ENCODE peak calls at places on chromosomes 7 and 10, in five cellular contexts. One of them, this sample, is unnamed.
A peak's percentile ranks its signal among the peaks of the same experiment; 100 is the strongest.

GRCh38 chr10:12940791-12941190 is 60.7 kb downstream of the CCDC3 start:
- DNase-seq in WTC11: no peak
- DNase-seq in brain microvascular endothelial cell: no peak
- DNase-seq in fibroblast of lung: no peak
- DNase-seq in choroid plexus epithelial cell: no peak
- DNase-seq in this sample: no peak

GRCh38 chr10:102119417-102120141 is 589 bp downstream of the LDB1 start:
- DNase-seq in choroid plexus epithelial cell: peak; percentile 81
- DNase-seq in fibroblast of lung: peak; percentile 58
- DNase-seq in WTC11: peak; percentile 61
- DNase-seq in brain microvascular endothelial cell: peak; percentile 48
- DNase-seq in this sample: peak; percentile 89

GRCh38 chr7:101547916-101548599 is 81.0 kb downstream of the MYL10 start:
- DNase-seq in choroid plexus epithelial cell: no peak
- DNase-seq in brain microvascular endothelial cell: no peak
- DNase-seq in fibroblast of lung: no peak
- DNase-seq in WTC11: peak; percentile 4
- DNase-seq in this sample: no peak

GRCh38 chr7:48087349-48087748 is 1.7 kb upstream of the UPP1 start:
- DNase-seq in choroid plexus epithelial cell: peak; percentile 77
- DNase-seq in WTC11: no peak
- DNase-seq in fibroblast of lung: peak; percentile 76
- DNase-seq in brain microvascular endothelial cell: peak; percentile 67
- DNase-seq in this sample: no peak

GRCh38 chr10:49001402-49001801 is 61.8 kb upstream of the LRRC18 start:
- DNase-seq in choroid plexus epithelial cell: peak; percentile 21
- DNase-seq in brain microvascular endothelial cell: no peak
- DNase-seq in fibroblast of lung: no peak
- DNase-seq in WTC11: peak; percentile 65
- DNase-seq in this sample: no peak

GRCh38 chr7:3244241-3244814 is 56.7 kb upstream of the SDK1 start:
- DNase-seq in brain microvascular endothelial cell: peak; percentile 80
- DNase-seq in fibroblast of lung: peak; percentile 88
- DNase-seq in WTC11: no peak
- DNase-seq in choroid plexus epithelial cell: peak; percentile 56
- DNase-seq in this sample: no peak

GRCh38 chr10:131703527-131703926 is 197.3 kb upstream of the PPP2R2D start:
- DNase-seq in fibroblast of lung: no peak
- DNase-seq in choroid plexus epithelial cell: no peak
- DNase-seq in WTC11: no peak
- DNase-seq in brain microvascular endothelial cell: no peak
- DNase-seq in this sample: no peak

GRCh38 chr7:142319970-142320369 is 62.1 kb upstream of the PRSS58 start:
- DNase-seq in WTC11: peak; percentile 70
- DNase-seq in brain microvascular endothelial cell: no peak
- DNase-seq in choroid plexus epithelial cell: peak; percentile 19
- DNase-seq in fibroblast of lung: no peak
- DNase-seq in this sample: no peak

GRCh38 chr7:157619753-157620525 is 283.1 kb downstream of the DNAJB6 start:
- DNase-seq in WTC11: no peak
- DNase-seq in choroid plexus epithelial cell: no peak
- DNase-seq in brain microvascular endothelial cell: no peak
- DNase-seq in fibroblast of lung: no peak
- DNase-seq in this sample: no peak

GRCh38 chr10:22801759-22802158 is 87.4 kb upstream of the PIP4K2A start:
- DNase-seq in choroid plexus epithelial cell: no peak
- DNase-seq in brain microvascular endothelial cell: no peak
- DNase-seq in fibroblast of lung: no peak
- DNase-seq in WTC11: no peak
- DNase-seq in this sample: no peak

GRCh38 chr7:84110400-84110799 is 84.2 kb downstream of the SEMA3A start:
- DNase-seq in brain microvascular endothelial cell: no peak
- DNase-seq in fibroblast of lung: no peak
- DNase-seq in choroid plexus epithelial cell: no peak
- DNase-seq in WTC11: no peak
- DNase-seq in this sample: no peak

GRCh38 chr7:100476903-100477870 is 1.8 kb downstream of the TSC22D4 start:
- DNase-seq in brain microvascular endothelial cell: no peak
- DNase-seq in WTC11: peak; percentile 62
- DNase-seq in choroid plexus epithelial cell: no peak
- DNase-seq in fibroblast of lung: no peak
- DNase-seq in this sample: no peak

GRCh38 chr10:95525033-95525418 is 36.1 kb downstream of the SORBS1 start:
- DNase-seq in brain microvascular endothelial cell: no peak
- DNase-seq in WTC11: no peak
- DNase-seq in choroid plexus epithelial cell: no peak
- DNase-seq in fibroblast of lung: no peak
- DNase-seq in this sample: no peak

GRCh38 chr7:94190599-94191061 is 186.5 kb upstream of the BET1 start:
- DNase-seq in brain microvascular endothelial cell: peak; percentile 98
- DNase-seq in fibroblast of lung: peak; percentile 98
- DNase-seq in WTC11: no peak
- DNase-seq in choroid plexus epithelial cell: peak; percentile 97
- DNase-seq in this sample: no peak

GRCh38 chr7:129101746-129102145 is 42.8 kb upstream of the TSPAN33 start:
- DNase-seq in brain microvascular endothelial cell: no peak
- DNase-seq in choroid plexus epithelial cell: no peak
- DNase-seq in WTC11: no peak
- DNase-seq in fibroblast of lung: no peak
- DNase-seq in this sample: no peak

GRCh38 chr7:29886827-29887226 is 80.5 kb downstream of the WIPF3 start:
- DNase-seq in brain microvascular endothelial cell: no peak
- DNase-seq in fibroblast of lung: no peak
- DNase-seq in choroid plexus epithelial cell: no peak
- DNase-seq in WTC11: no peak
- DNase-seq in this sample: no peak

GRCh38 chr7:29882481-29882880 is 76.2 kb downstream of the WIPF3 start:
- DNase-seq in choroid plexus epithelial cell: no peak
- DNase-seq in brain microvascular endothelial cell: no peak
- DNase-seq in fibroblast of lung: no peak
- DNase-seq in WTC11: no peak
- DNase-seq in this sample: no peak

GRCh38 chr7:29885626-29886025 is 79.3 kb downstream of the WIPF3 start:
- DNase-seq in brain microvascular endothelial cell: no peak
- DNase-seq in fibroblast of lung: no peak
- DNase-seq in choroid plexus epithelial cell: no peak
- DNase-seq in WTC11: no peak
- DNase-seq in this sample: no peak

GRCh38 chr7:29883462-29884398 is 77.4 kb downstream of the WIPF3 start:
- DNase-seq in brain microvascular endothelial cell: no peak
- DNase-seq in choroid plexus epithelial cell: no peak
- DNase-seq in fibroblast of lung: no peak
- DNase-seq in WTC11: peak; percentile 71
- DNase-seq in this sample: no peak

GRCh38 chr7:29884399-29885272 is 78.3 kb downstream of the WIPF3 start:
- DNase-seq in WTC11: peak; percentile 74
- DNase-seq in choroid plexus epithelial cell: no peak
- DNase-seq in fibroblast of lung: no peak
- DNase-seq in brain microvascular endothelial cell: no peak
- DNase-seq in this sample: no peak
- TF ChIP-seq CTCF in WTC11: no peak
- TF ChIP-seq CTCF in choroid plexus epithelial cell: no peak
- TF ChIP-seq CTCF in fibroblast of lung: no peak
- TF ChIP-seq CTCF in brain microvascular endothelial cell: peak; percentile 8
- TF ChIP-seq CTCF in this sample: no peak

DNA sequence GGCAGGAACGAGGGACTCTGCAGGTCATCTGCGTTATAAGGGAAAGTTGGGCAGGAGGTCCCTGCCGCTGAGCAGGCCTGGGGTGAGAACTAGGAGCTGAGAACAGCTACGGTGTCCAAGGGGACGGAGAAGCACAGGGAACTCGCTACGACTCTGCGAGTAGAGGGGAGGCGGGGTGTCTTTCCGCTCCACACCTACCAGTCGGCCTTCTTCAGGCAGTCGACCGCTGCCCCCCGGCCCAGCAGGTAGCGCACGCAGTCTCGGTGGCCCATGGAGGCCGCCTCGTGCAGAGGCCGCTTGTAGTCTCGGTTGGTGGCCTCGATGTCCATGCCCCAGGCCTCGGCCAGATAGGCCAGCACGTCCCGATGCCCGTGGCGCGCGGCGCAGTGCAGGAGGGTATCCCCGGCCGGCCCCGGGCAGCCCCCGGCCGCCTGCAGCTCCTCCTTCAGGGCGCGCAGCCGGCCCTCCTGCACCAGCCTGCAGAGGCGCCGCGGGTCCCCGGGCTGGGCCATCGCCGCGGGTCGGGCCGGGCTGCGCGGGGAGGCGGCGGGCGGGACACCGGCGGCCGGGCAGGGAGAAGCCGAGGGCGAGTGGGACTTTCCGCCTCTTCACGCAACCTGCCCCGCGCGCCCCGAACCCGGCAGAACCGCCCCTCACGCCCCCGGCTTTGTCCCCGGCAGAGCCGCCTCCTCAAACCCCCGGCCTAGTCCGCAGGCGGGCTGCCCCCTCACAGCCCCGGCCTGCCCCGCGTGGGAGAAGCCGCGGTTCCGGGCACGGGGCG is 660 bp downstream of the ANKRD16 start:
- DNase-seq in fibroblast of lung: peak; percentile 11
- DNase-seq in WTC11: peak; percentile 60
- DNase-seq in choroid plexus epithelial cell: peak; percentile 23
- DNase-seq in brain microvascular endothelial cell: no peak
- DNase-seq in this sample: peak; percentile 64
- TF ChIP-seq CTCF in fibroblast of lung: no peak
- TF ChIP-seq CTCF in WTC11: no peak
- TF ChIP-seq CTCF in choroid plexus epithelial cell: no peak
- TF ChIP-seq CTCF in brain microvascular endothelial cell: peak; percentile 2
- TF ChIP-seq CTCF in this sample: no peak

DNA sequence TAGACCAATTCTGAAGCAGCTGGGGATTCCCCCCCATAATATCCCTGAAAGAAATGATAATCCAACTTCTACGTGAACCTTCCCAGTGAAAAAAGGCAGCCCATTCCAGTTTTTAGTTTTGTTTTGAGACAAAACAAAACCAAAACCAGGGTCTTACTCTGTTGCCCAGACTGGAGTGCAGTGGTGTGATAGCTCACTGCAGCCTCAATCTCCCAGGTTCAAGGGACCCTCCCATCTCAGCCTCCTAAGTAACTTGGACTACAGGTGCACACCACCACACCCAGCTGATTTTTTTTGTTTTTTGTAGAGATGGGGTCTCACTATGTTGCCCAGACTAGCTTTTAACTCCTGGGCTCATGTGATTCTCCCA is 12.5 kb upstream of the ARPC1A start:
- DNase-seq in fibroblast of lung: no peak
- DNase-seq in choroid plexus epithelial cell: no peak
- DNase-seq in brain microvascular endothelial cell: no peak
- DNase-seq in WTC11: no peak
- DNase-seq in this sample: no peak
- TF ChIP-seq CTCF in fibroblast of lung: no peak
- TF ChIP-seq CTCF in choroid plexus epithelial cell: no peak
- TF ChIP-seq CTCF in brain microvascular endothelial cell: no peak
- TF ChIP-seq CTCF in WTC11: peak; percentile 6
- TF ChIP-seq CTCF in this sample: no peak

GRCh38 chr10:100923580-100923979 is 10.8 kb downstream of the SLF2 start:
- DNase-seq in choroid plexus epithelial cell: no peak
- DNase-seq in brain microvascular endothelial cell: no peak
- DNase-seq in WTC11: no peak
- DNase-seq in fibroblast of lung: no peak
- DNase-seq in this sample: no peak

GRCh38 chr10:100930368-100930767 is 17.6 kb downstream of the SLF2 start:
- DNase-seq in brain microvascular endothelial cell: no peak
- DNase-seq in WTC11: no peak
- DNase-seq in choroid plexus epithelial cell: peak; percentile 20
- DNase-seq in fibroblast of lung: no peak
- DNase-seq in this sample: no peak

GRCh38 chr10:100928039-100928438 is 15.3 kb downstream of the SLF2 start:
- DNase-seq in brain microvascular endothelial cell: no peak
- DNase-seq in fibroblast of lung: no peak
- DNase-seq in choroid plexus epithelial cell: no peak
- DNase-seq in WTC11: no peak
- DNase-seq in this sample: no peak

DNA sequence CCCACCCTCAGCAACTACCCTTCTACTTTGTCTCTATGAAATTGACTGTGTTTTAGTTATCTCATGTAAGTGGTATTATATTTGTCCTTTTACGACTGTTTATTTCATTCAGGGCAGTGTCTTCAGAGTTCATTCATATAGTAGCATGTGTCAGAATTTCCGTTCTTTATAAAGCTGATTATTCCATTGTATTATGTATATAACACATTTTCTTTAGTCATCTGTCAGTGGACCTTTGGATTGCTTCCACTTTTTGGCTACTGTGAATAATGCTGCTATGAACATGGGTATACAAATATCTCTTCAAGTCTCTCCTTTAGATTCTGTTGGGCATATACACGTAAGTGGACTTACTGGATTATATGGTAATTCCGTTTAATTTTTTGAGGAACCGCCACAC is 14.5 kb downstream of the SLF2 start:
- DNase-seq in brain microvascular endothelial cell: no peak
- DNase-seq in WTC11: no peak
- DNase-seq in fibroblast of lung: no peak
- DNase-seq in choroid plexus epithelial cell: no peak
- DNase-seq in this sample: no peak
- TF ChIP-seq CTCF in brain microvascular endothelial cell: no peak
- TF ChIP-seq CTCF in WTC11: no peak
- TF ChIP-seq CTCF in fibroblast of lung: no peak
- TF ChIP-seq CTCF in choroid plexus epithelial cell: no peak
- TF ChIP-seq CTCF in this sample: no peak

GRCh38 chr10:27240212-27240890 is at the start of gene ACBD5:
- DNase-seq in choroid plexus epithelial cell: peak; percentile 79
- DNase-seq in WTC11: peak; percentile 82
- DNase-seq in fibroblast of lung: peak; percentile 89
- DNase-seq in brain microvascular endothelial cell: peak; percentile 56
- DNase-seq in this sample: peak; percentile 76

GRCh38 chr10:27241640-27242472 is 1.3 kb upstream of the ACBD5 start:
- DNase-seq in fibroblast of lung: peak; percentile 95
- DNase-seq in WTC11: peak; percentile 91
- DNase-seq in brain microvascular endothelial cell: peak; percentile 78
- DNase-seq in choroid plexus epithelial cell: peak; percentile 96
- DNase-seq in this sample: peak; percentile 88

GRCh38 chr10:27240891-27241639 is 468 bp upstream of the ACBD5 start:
- DNase-seq in choroid plexus epithelial cell: peak; percentile 16
- DNase-seq in fibroblast of lung: peak; percentile 17
- DNase-seq in brain microvascular endothelial cell: no peak
- DNase-seq in WTC11: peak; percentile 45
- DNase-seq in this sample: peak; percentile 47

GRCh38 chr10:27242951-27243551 is 2.5 kb upstream of the ACBD5 start:
- DNase-seq in fibroblast of lung: peak; percentile 70
- DNase-seq in WTC11: no peak
- DNase-seq in choroid plexus epithelial cell: peak; percentile 88
- DNase-seq in brain microvascular endothelial cell: peak; percentile 38
- DNase-seq in this sample: peak; percentile 73

DNA sequence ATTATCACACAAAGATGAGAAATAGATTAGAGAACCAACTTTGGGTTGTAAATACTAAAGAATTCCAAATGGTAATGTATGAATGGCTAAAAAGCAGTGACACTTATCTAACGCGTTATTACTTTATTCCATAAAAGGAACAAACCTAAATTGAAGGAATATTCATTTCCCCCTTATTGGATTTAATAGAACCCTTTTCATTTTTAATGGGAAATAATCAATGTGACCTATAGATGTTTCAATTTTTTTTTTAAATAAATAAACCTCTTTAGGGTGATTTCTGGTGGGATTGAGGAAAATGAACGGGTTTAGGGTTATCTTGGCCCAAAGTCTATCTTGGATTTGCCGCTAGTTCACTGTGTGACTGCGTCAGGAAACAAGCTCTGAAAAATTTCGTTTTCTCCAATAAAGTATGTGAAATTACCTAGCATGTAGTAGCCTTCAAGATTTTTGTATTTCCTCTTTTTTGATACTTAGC is 1.9 kb upstream of the ACBD5 start:
- DNase-seq in brain microvascular endothelial cell: no peak
- DNase-seq in fibroblast of lung: no peak
- DNase-seq in WTC11: no peak
- DNase-seq in choroid plexus epithelial cell: no peak
- DNase-seq in this sample: no peak
- TF ChIP-seq CTCF in brain microvascular endothelial cell: no peak
- TF ChIP-seq CTCF in fibroblast of lung: no peak
- TF ChIP-seq CTCF in WTC11: no peak
- TF ChIP-seq CTCF in choroid plexus epithelial cell: no peak
- TF ChIP-seq CTCF in this sample: no peak